ENCODE peak calls at places on chromosomes 13 and 19, in four cellular contexts. U, H, Q and Y are unnamed samples.
A peak's percentile ranks its signal among the peaks of the same experiment; 100 is the strongest.

GRCh38 chr19:39064405-39064804 is 19.8 kb upstream of the ACP7 start:
- DNase-seq in Q (no peak), H (no peak), U (no peak), Y (no peak)

GRCh38 chr19:29798783-29799182 is 13.0 kb upstream of the CCNE1 start:
- DNase-seq in U (no peak), Q (no peak), H (no peak), Y (no peak)

GRCh38 chr13:75896271-75896670 is 260.1 kb downstream of the LMO7 start:
- DNase-seq in U (no peak), Q (no peak), H (no peak), Y (no peak)

GRCh38 chr13:36891752-36892151 is 28.3 kb downstream of the SMAD9 start:
- DNase-seq in H (no peak), Q (no peak), U (no peak), Y (no peak)

GRCh38 chr13:96216543-96216942 is 126.6 kb downstream of the HS6ST3 start:
- DNase-seq in Q (no peak), U (no peak), H (no peak), Y (no peak)

GRCh38 chr13:68927387-68928026 is 1180.1 kb upstream of the ATXN8OS start:
- DNase-seq in U (no peak), H (no peak), Q (no peak), Y (no peak)

GRCh38 chr13:94609196-94609595 is 7.5 kb downstream of the GPR180 start:
- DNase-seq in H (no peak), Q (no peak), U (no peak), Y (no peak)

GRCh38 chr19:30799854-30800755 is 427.9 kb downstream of the ZNF536 start:
- DNase-seq in H (peak; percentile 74), Q (peak; percentile 90), U (peak; percentile 5), Y (no peak)

GRCh38 chr19:38862321-38863059 is 12.7 kb upstream of the HNRNPL start:
- DNase-seq in Q (no peak), U (no peak), H (no peak), Y (no peak)

GRCh38 chr13:55432814-55433213 is 1707.9 kb upstream of the PRR20A start:
- DNase-seq in H (no peak), U (no peak), Q (no peak), Y (no peak)

GRCh38 chr13:63208811-63209210 is 1793.2 kb upstream of the PCDH20 start:
- DNase-seq in U (no peak), H (no peak), Q (no peak), Y (no peak)

GRCh38 chr19:37413243-37414084 is 42.6 kb downstream of the ZNF527 start:
- DNase-seq in Q (no peak), H (no peak), U (no peak), Y (no peak)

GRCh38 chr13:98050041-98050466 is 92.8 kb upstream of the FARP1 start:
- DNase-seq in Q (no peak), U (no peak), H (no peak), Y (no peak)

GRCh38 chr13:59494560-59494970 is 669.2 kb downstream of the DIAPH3 start:
- DNase-seq in H (no peak), U (no peak), Q (no peak), Y (no peak)

GRCh38 chr13:101916108-101916757 is 463.8 kb downstream of the ITGBL1 start:
- DNase-seq in Q (peak; percentile 80), H (peak; percentile 64), U (no peak), Y (no peak)

GRCh38 chr19:34639491-34640085 is 37.4 kb downstream of the SCGB2B2 start:
- DNase-seq in Q (peak; percentile 58), H (no peak), U (peak; percentile 66), Y (no peak)

GRCh38 chr19:33373701-33374405 is at the start of gene CEBPG:
- DNase-seq in H (peak; percentile 87), U (no peak), Q (peak; percentile 59), Y (no peak)

GRCh38 chr13:39433705-39434104 is 169.3 kb downstream of the LHFPL6 start:
- DNase-seq in U (no peak), H (no peak), Q (no peak), Y (no peak)

GRCh38 chr13:26518433-26519084 is 38.9 kb upstream of the WASF3 start:
- DNase-seq in Q (peak; percentile 48), H (no peak), U (no peak), Y (no peak)

GRCh38 chr13:35552172-35552844 is 75.8 kb upstream of the MAB21L1 start:
- DNase-seq in Q (no peak), U (no peak), H (no peak), Y (no peak)

GRCh38 chr13:35549481-35549880 is 73.0 kb upstream of the MAB21L1 start:
- DNase-seq in Q (no peak), H (no peak), U (no peak), Y (no peak)

GRCh38 chr13:35557475-35557874 is 81.0 kb upstream of the MAB21L1 start:
- DNase-seq in U (no peak), H (no peak), Q (no peak), Y (no peak)

GRCh38 chr13:35554972-35555623 is 78.6 kb upstream of the MAB21L1 start:
- DNase-seq in Q (no peak), H (no peak), U (no peak), Y (no peak)
- H3K36me3 ChIP-seq in Q (no peaks in the 10 kb centered on the region), H (no peaks in the 10 kb centered on the region), U (no peaks in the 10 kb centered on the region), Y (no peaks in the 10 kb centered on the region)

GRCh38 chr13:41458187-41458938 is 1.0 kb downstream of the RGCC start:
- DNase-seq in U (peak; percentile 67), H (peak; percentile 77), Q (peak; percentile 63), Y (peak; percentile 64)
- H3K36me3 ChIP-seq in U (peaks cover 5% of the 10 kb centered on the region), H (peaks cover 36% of the 10 kb centered on the region), Q (no peaks in the 10 kb centered on the region), Y (no peaks in the 10 kb centered on the region)

GRCh38 chr13:47976325-47976724 is 24.7 kb downstream of the SUCLA2 start:
- DNase-seq in H (no peak), U (no peak), Q (no peak), Y (no peak)
- H3K36me3 ChIP-seq in H (peaks cover 14% of the 10 kb centered on the region), U (peaks cover 7% of the 10 kb centered on the region), Q (peaks cover 11% of the 10 kb centered on the region), Y (no peaks in the 10 kb centered on the region)

GRCh38 chr19:32363632-32364031 is 18.2 kb downstream of the ZNF507 start:
- DNase-seq in U (no peak), Q (no peak), H (no peak), Y (no peak)
- H3K36me3 ChIP-seq in U (peaks cover 46% of the 10 kb centered on the region), Q (peaks cover 41% of the 10 kb centered on the region), H (peaks cover 36% of the 10 kb centered on the region), Y (no peaks in the 10 kb centered on the region)

GRCh38 chr19:55663846-55664536 is 9.2 kb downstream of the U2AF2 start:
- DNase-seq in H (no peak), U (no peak), Q (no peak), Y (no peak)
- H3K36me3 ChIP-seq in H (peaks cover 95% of the 10 kb centered on the region), U (peaks cover 92% of the 10 kb centered on the region), Q (peaks cover 75% of the 10 kb centered on the region), Y (peaks cover 98% of the 10 kb centered on the region)

GRCh38 chr13:40762849-40763248 is 8.1 kb downstream of the MRPS31 start:
- DNase-seq in Q (no peak), H (no peak), U (no peak), Y (no peak)

GRCh38 chr13:40755082-40755755 is 15.8 kb downstream of the MRPS31 start:
- DNase-seq in H (no peak), Q (no peak), U (no peak), Y (no peak)

GRCh38 chr13:40756042-40756441 is 14.9 kb downstream of the MRPS31 start:
- DNase-seq in U (no peak), Q (no peak), H (no peak), Y (no peak)

GRCh38 chr13:40764587-40765403 is 6.2 kb downstream of the MRPS31 start:
- DNase-seq in Q (no peak), H (no peak), U (no peak), Y (no peak)

DNA sequence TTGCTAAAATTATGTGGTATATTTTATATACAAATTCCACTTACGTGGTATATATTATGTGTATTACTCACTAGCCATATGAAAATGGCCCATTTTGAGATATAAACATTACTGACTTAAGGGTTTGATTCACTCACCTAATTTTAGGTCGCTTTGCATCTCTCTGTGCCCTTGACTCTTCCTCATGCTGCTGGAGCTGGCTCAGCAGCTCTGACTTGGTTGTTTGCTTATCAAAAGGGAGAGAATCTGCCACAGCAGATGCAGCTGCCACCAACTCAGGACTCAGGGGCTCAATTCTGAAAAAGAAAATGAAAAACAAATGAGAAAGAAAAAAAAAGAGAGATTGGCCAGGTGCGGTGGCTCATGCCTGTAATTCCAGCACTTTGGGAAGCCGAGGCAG is 12.2 kb downstream of the MRPS31 start:
- DNase-seq in U (no peak), H (no peak), Q (no peak), Y (no peak)
- H3K36me3 ChIP-seq in U (peaks cover 18% of the 10 kb centered on the region), H (peaks cover 66% of the 10 kb centered on the region), Q (peaks cover 26% of the 10 kb centered on the region), Y (no peaks in the 10 kb centered on the region)

GRCh38 chr13:33388254-33388998 is 102.9 kb upstream of the STARD13 start:
- DNase-seq in U (no peak), H (no peak), Q (no peak), Y (no peak)

GRCh38 chr13:33392794-33393371 is 107.3 kb upstream of the STARD13 start:
- DNase-seq in H (no peak), U (no peak), Q (no peak), Y (no peak)

DNA sequence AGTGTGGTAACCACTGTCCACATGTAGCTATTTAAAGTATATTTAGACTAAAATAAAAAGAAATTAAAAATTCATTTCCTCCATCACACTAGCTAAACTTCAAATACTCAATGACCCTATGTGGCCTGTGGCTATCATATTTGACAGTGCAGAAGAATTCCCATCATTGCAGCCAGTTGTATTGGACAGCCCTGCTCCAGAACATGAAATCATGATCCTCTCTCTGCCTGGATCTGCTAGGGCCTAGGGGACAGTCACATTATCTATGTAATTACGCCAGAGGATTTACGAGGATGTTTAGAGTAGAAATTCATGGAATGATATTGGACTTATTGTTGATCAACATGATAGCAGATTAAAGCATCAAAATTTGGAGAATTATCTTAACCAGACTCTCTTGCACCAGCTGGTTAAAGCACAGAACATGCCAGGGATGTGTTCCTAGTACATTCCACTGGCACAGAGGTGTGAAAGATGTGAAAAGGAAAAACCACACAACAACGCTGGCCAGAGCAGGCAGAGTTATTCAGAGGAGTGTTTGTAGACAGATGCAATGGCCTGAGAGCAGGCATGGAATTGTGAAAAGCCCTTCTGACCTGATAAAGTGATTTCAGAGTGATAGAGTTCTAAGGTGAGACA is 108.9 kb upstream of the STARD13 start:
- DNase-seq in Q (no peak), U (no peak), H (no peak), Y (no peak)
- H3K36me3 ChIP-seq in Q (no peaks in the 10 kb centered on the region), U (no peaks in the 10 kb centered on the region), H (no peaks in the 10 kb centered on the region), Y (no peaks in the 10 kb centered on the region)